ENCODE peak calls at places on chromosome 20, in nine cellular contexts. I, N, M, R, A, G, B, D and Z are unnamed samples. For H3K4me1 and H3K27me3, the result is how much of the 10 kb centered on the place peaks cover.

GRCh38 chr20:11626551-11626950 is 291.1 kb upstream of the BTBD3 start:
- DNase-seq in I (no peak), N (no peak), M (no peak), R (no peak), A (no peak), G (no peak), B (no peak), D (no peak), Z (no peak)

GRCh38 chr20:46191611-46192010 is 73.5 kb downstream of the CD40 start:
- DNase-seq in I (no peak), N (no peak), M (no peak), R (no peak), A (no peak), G (no peak), B (no peak), D (no peak), Z (no peak)

GRCh38 chr20:10708342-10709185 is 34.8 kb upstream of the JAG1 start:
- DNase-seq in I (no peak), N (no peak), M (no peak), R (no peak), A (peak), G (peak), B (no peak), D (no peak), Z (no peak)

GRCh38 chr20:51195419-51195901 is 172.6 kb upstream of the KCNG1 start:
- DNase-seq in I (no peak), N (no peak), M (no peak), R (no peak), A (no peak), G (peak), B (no peak), D (no peak), Z (no peak)

GRCh38 chr20:44709380-44709779 is 5.8 kb upstream of the CCN5 start:
- DNase-seq in I (no peak), N (no peak), M (no peak), R (no peak), A (no peak), G (no peak), B (no peak), D (peak), Z (no peak)

GRCh38 chr20:52104546-52105044 is 87.0 kb downstream of the ZFP64 start:
- DNase-seq in I (no peak), N (no peak), M (no peak), R (no peak), A (no peak), G (peak), B (no peak), D (peak), Z (no peak)

GRCh38 chr20:3239867-3240775 is 1.1 kb upstream of the SLC4A11 start:
- DNase-seq in I (no peak), N (no peak), M (no peak), R (no peak), A (no peak), G (peak), B (no peak), D (peak), Z (no peak)

GRCh38 chr20:25005220-25005619 is 12.7 kb upstream of the APMAP start:
- DNase-seq in I (no peak), N (no peak), M (no peak), R (no peak), A (no peak), G (peak), B (peak), D (no peak), Z (no peak)

GRCh38 chr20:50309280-50309763 is 118.7 kb downstream of the CEBPB start:
- DNase-seq in I (no peak), N (no peak), M (no peak), R (no peak), A (no peak), G (peak), B (peak), D (no peak), Z (no peak)

GRCh38 chr20:2698186-2698817 is 5.7 kb downstream of the EBF4 start:
- DNase-seq in I (no peak), N (no peak), M (no peak), R (no peak), A (no peak), G (no peak), B (no peak), D (no peak), Z (no peak)

GRCh38 chr20:10823585-10823984 is 149.8 kb upstream of the JAG1 start:
- DNase-seq in I (no peak), N (no peak), M (no peak), R (no peak), A (peak), G (no peak), B (no peak), D (no peak), Z (no peak)

GRCh38 chr20:29878281-29878741 is 1379.2 kb upstream of the DEFB115 start:
- DNase-seq in I (no peak), N (no peak), M (no peak), R (no peak), A (peak), G (peak), B (no peak), D (peak), Z (no peak)

GRCh38 chr20:50794846-50795634 is at the start of gene BCAS4:
- DNase-seq in I (no peak), N (peak), M (peak), R (peak), A (peak), G (peak), B (peak), D (peak), Z (peak)

GRCh38 chr20:24405810-24406209 is 63.6 kb upstream of the SYNDIG1 start:
- DNase-seq in I (no peak), N (no peak), M (no peak), R (no peak), A (peak), G (no peak), B (no peak), D (no peak), Z (no peak)

GRCh38 chr20:14800743-14801425 is 463.5 kb upstream of the FLRT3 start:
- DNase-seq in I (no peak), N (no peak), M (no peak), R (no peak), A (no peak), G (no peak), B (no peak), D (no peak), Z (no peak)

GRCh38 chr20:8812818-8813217 is 256.1 kb upstream of the PLCB4 start:
- DNase-seq in I (no peak), N (no peak), M (peak), R (no peak), A (no peak), G (no peak), B (peak), D (no peak), Z (peak)

GRCh38 chr20:32585011-32585518 is at the start of gene NOL4L:
- DNase-seq in I (no peak), N (peak), M (no peak), R (no peak), A (no peak), G (peak), B (no peak), D (peak), Z (no peak)

GRCh38 chr20:53146201-53146891 is 174.2 kb downstream of the TSHZ2 start:
- DNase-seq in I (no peak), N (no peak), M (no peak), R (no peak), A (no peak), G (no peak), B (no peak), D (no peak), Z (no peak)

GRCh38 chr20:4119854-4120209 is 104.5 kb upstream of the RNF24 start:
- DNase-seq in I (no peak), N (no peak), M (no peak), R (no peak), A (no peak), G (peak), B (no peak), D (no peak), Z (no peak)

GRCh38 chr20:36279362-36279761 is 26.8 kb upstream of the DLGAP4 start:
- DNase-seq in I (no peak), N (no peak), M (no peak), R (no peak), A (no peak), G (no peak), B (no peak), D (no peak), Z (no peak)

GRCh38 chr20:35285806-35286076 is 1.2 kb upstream of the EIF6 start:
- DNase-seq in I (no peak), N (no peak), M (no peak), R (no peak), A (peak), G (peak), B (no peak), D (no peak), Z (no peak)

GRCh38 chr20:32448306-32449056 is 90.3 kb downstream of the ASXL1 start:
- DNase-seq in I (no peak), N (no peak), M (no peak), R (no peak), A (no peak), G (peak), B (peak), D (peak), Z (peak)

GRCh38 chr20:53621482-53622246 is 28.0 kb upstream of the ZNF217 start:
- DNase-seq in I (peak), N (no peak), M (peak), R (no peak), A (peak), G (peak), B (peak), D (peak), Z (peak)

GRCh38 chr20:32523613-32524218 is 61.4 kb downstream of the NOL4L start:
- DNase-seq in I (no peak), N (no peak), M (no peak), R (no peak), A (no peak), G (no peak), B (no peak), D (no peak), Z (no peak)

GRCh38 chr20:47705497-47705856 is 79.8 kb downstream of the SULF2 start:
- DNase-seq in I (no peak), N (no peak), M (no peak), R (no peak), A (no peak), G (no peak), B (peak), D (no peak), Z (no peak)

GRCh38 chr20:52224920-52225319 is 33.3 kb upstream of the ZFP64 start:
- DNase-seq in I (no peak), N (no peak), M (no peak), R (no peak), A (no peak), G (no peak), B (no peak), D (no peak), Z (no peak)

DNA sequence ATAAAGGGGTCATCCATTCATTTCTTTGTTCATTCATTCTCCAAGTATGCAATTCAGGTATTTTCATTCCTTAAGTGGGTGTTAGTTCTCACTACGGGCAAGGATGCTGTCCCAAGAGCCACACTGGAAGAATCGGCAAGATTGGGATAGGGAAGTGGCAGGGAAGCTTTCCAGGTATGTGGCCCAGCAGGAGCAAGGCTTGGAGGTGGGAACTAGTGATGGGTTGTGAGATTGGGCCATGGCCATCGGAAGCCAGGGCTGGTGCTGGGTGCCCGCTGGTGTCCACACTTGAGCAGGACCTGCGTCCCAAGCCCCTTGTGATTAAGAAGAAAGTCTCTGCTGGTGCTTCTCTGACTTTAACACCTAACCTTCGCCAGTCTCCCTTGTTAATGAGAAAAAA is 15.1 kb downstream of the VSTM2L start:
- DNase-seq in I (no peak), N (no peak), M (no peak), R (no peak), A (no peak), G (no peak), B (no peak), D (no peak), Z (no peak)
- H3K4me1 ChIP-seq in I (under half), N (under half), M (under half), R (under half), A (under half), G (under half), B (under half), D (under half), Z (under half)

GRCh38 chr20:57061058-57061900 is 205.2 kb downstream of the BMP7 start:
- DNase-seq in I (no peak), N (no peak), M (no peak), R (no peak), A (no peak), G (peak), B (no peak), D (no peak), Z (no peak)

GRCh38 chr20:57059055-57059617 is 207.3 kb downstream of the BMP7 start:
- DNase-seq in I (no peak), N (no peak), M (no peak), R (no peak), A (no peak), G (no peak), B (no peak), D (no peak), Z (no peak)

GRCh38 chr20:57062696-57063270 is 203.7 kb downstream of the BMP7 start:
- DNase-seq in I (no peak), N (no peak), M (no peak), R (no peak), A (no peak), G (no peak), B (no peak), D (no peak), Z (no peak)

GRCh38 chr20:57062241-57062640 is 204.2 kb downstream of the BMP7 start:
- DNase-seq in I (no peak), N (no peak), M (no peak), R (no peak), A (no peak), G (no peak), B (no peak), D (no peak), Z (no peak)

DNA sequence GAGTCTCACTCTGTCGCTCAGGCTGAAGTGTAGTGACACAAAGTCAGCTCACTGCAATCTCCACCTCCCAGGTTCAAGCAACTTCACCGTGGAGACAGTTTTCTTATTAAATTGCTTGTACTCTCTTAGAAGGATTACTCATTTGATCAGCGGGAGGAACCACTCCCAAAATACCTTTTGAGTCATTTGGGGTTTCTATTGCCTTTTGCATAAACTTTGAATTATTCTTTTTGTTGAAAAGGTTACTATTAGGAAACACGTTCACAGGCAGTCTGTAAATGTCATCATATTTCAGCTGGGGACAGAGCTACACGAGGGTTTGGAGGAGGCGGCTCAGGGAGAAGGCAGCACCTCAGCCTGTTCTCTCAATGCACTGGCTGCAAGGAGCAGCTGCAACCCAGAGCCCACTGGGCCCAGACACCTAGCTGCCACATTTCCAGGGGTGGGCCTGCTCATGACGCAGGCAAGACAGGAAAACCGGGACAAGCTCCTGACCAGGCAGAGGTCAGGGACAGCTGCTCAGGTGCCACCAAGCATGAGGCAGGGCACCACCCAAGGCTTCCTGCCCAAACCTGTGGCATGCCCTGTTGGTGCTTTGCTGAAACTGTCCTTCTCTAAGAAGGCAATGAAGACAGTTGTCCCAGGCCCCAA is 205.9 kb downstream of the BMP7 start:
- DNase-seq in I (no peak), N (no peak), M (no peak), R (no peak), A (no peak), G (peak), B (no peak), D (no peak), Z (no peak)
- H3K27ac ChIP-seq in I (no peak), N (no peak), M (no peak), R (no peak), A (no peak), G (no peak), B (no peak), D (no peak), Z (no peak)

GRCh38 chr20:62553838-62554161 is 78.0 kb upstream of the GATA5 start:
- DNase-seq in I (no peak), N (no peak), M (no peak), R (no peak), A (no peak), G (no peak), B (no peak), D (no peak), Z (no peak)
- H3K27me3 ChIP-seq in I (under half), N (under half), M (under half), R (under half), A (half or more), G (half or more), B (under half), D (under half), Z (under half)

GRCh38 chr20:57409672-57410397 is 18.6 kb downstream of the RBM38 start:
- DNase-seq in I (no peak), N (no peak), M (no peak), R (no peak), A (no peak), G (no peak), B (no peak), D (peak), Z (peak)

GRCh38 chr20:57412347-57413029 is 21.3 kb downstream of the RBM38 start:
- DNase-seq in I (no peak), N (no peak), M (no peak), R (no peak), A (no peak), G (no peak), B (no peak), D (peak), Z (no peak)

GRCh38 chr20:57411406-57412283 is 20.4 kb downstream of the RBM38 start:
- DNase-seq in I (no peak), N (no peak), M (no peak), R (no peak), A (no peak), G (no peak), B (no peak), D (peak), Z (no peak)

GRCh38 chr20:57409316-57409671 is 18.1 kb downstream of the RBM38 start:
- DNase-seq in I (no peak), N (no peak), M (no peak), R (no peak), A (no peak), G (no peak), B (no peak), D (peak), Z (peak)

GRCh38 chr20:57410398-57411323 is 19.5 kb downstream of the RBM38 start:
- DNase-seq in I (no peak), N (no peak), M (no peak), R (no peak), A (no peak), G (no peak), B (no peak), D (no peak), Z (no peak)
- H3K4me1 ChIP-seq in I (under half), N (under half), M (under half), R (under half), A (under half), G (under half), B (under half), D (under half), Z (under half)

GRCh38 chr20:59004763-59005522 is 2.1 kb downstream of the CTSZ start:
- DNase-seq in I (peak), N (peak), M (peak), R (no peak), A (peak), G (no peak), B (no peak), D (peak), Z (no peak)

GRCh38 chr20:59004493-59004762 is 2.6 kb downstream of the CTSZ start:
- DNase-seq in I (no peak), N (no peak), M (no peak), R (no peak), A (no peak), G (no peak), B (no peak), D (peak), Z (peak)

GRCh38 chr20:59002388-59002787 is 4.7 kb downstream of the CTSZ start:
- DNase-seq in I (no peak), N (no peak), M (no peak), R (no peak), A (no peak), G (no peak), B (no peak), D (no peak), Z (no peak)

GRCh38 chr20:59002874-59003399 is 4.1 kb downstream of the CTSZ start:
- DNase-seq in I (no peak), N (no peak), M (no peak), R (no peak), A (no peak), G (no peak), B (no peak), D (no peak), Z (peak)

DNA sequence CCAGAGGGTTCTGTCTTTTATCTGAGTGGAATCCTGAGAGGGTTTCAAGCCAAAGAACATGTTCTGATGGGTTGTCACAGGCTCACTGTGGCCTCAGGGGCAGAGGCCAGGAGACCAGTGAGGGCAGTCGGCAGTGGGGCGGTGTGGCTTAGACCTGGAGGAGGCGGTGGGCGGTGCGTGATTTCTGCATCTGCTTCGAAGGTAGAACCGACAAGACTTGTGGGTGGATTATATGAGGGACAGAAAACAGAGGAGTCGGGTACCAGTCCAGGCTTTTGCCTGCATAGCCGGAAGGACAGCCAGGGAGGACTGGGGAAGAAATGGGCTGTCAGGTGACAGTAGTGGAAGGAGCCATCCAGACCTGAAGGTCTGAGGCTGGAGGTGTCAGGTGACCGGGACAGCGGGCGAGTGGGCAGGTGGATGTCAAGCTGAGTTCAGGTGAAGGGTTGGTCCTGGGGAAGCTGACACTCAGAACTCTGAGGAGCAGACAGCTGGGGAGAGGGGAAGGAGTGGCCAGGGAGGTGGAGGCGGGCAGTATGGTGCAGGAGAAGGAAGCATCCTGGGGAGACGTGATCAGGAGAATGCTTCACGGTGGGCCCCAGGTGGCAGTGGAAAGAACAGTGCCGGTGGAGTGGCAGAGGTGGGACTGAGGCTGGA is 3.1 kb downstream of the CTSZ start:
- DNase-seq in I (no peak), N (no peak), M (no peak), R (no peak), A (no peak), G (no peak), B (no peak), D (no peak), Z (no peak)
- H3K27ac ChIP-seq in I (peak), N (no peak), M (peak), R (peak), A (no peak), G (no peak), B (no peak), D (no peak), Z (no peak)

GRCh38 chr20:60680554-60680953 is 571.5 kb upstream of the CDH4 start:
- DNase-seq in I (no peak), N (no peak), M (no peak), R (no peak), A (no peak), G (no peak), B (no peak), D (no peak), Z (no peak)
- H3K27me3 ChIP-seq in I (under half), N (under half), M (under half), R (under half), A (under half), G (under half), B (under half), D (under half), Z (under half)